ENCODE peak calls at places on chromosomes 7 and 10, in four cellular contexts. I is lung, X is uterus, M is ovary. H is an unnamed sample. For H3K4me1 and H3K36me3, the result is how much of the 10 kb centered on the place peaks cover.

GRCh38 chr7:85074016-85074415 is 112.8 kb downstream of the SEMA3D start:
- DNase-seq in I (no peak), X (no peak), M (no peak), H (no peak)

GRCh38 chr7:122597277-122597676 is 101.6 kb downstream of the RNF133 start:
- DNase-seq in I (no peak), X (no peak), M (no peak), H (no peak)

GRCh38 chr10:79379512-79380124 is 32.3 kb downstream of the PPIF start:
- DNase-seq in I (no peak), X (peak), M (no peak), H (no peak)

GRCh38 chr7:7266257-7266656 is 83.9 kb downstream of the C1GALT1 start:
- DNase-seq in I (no peak), X (no peak), M (no peak), H (no peak)

GRCh38 chr7:54960517-54960916 is 58.3 kb upstream of the EGFR start:
- DNase-seq in I (no peak), X (no peak), M (no peak), H (no peak)

GRCh38 chr7:26574476-26574875 is 282.8 kb downstream of the SNX10 start:
- DNase-seq in I (no peak), X (no peak), M (no peak), H (no peak)

GRCh38 chr10:80081801-80082750 is 3.6 kb downstream of the TMEM254 start:
- DNase-seq in I (no peak), X (no peak), M (no peak), H (no peak)

GRCh38 chr10:43573250-43574034 is 974 bp downstream of the ZNF239 start:
- DNase-seq in I (no peak), X (no peak), M (no peak), H (no peak)

GRCh38 chr7:17709599-17709998 is 230.7 kb downstream of the SNX13 start:
- DNase-seq in I (no peak), X (no peak), M (no peak), H (no peak)

GRCh38 chr7:43372656-43373355 is 210.1 kb upstream of the STK17A start:
- DNase-seq in I (no peak), X (no peak), M (no peak), H (no peak)

GRCh38 chr10:104449402-104449801 is 95.8 kb downstream of the CFAP58 start:
- DNase-seq in I (no peak), X (no peak), M (no peak), H (no peak)

GRCh38 chr10:128863823-128864405 is 603.1 kb upstream of the MGMT start:
- DNase-seq in I (peak), X (peak), M (no peak), H (no peak)

GRCh38 chr7:139871276-139871675 is 42.2 kb downstream of the TBXAS1 start:
- DNase-seq in I (no peak), X (no peak), M (no peak), H (no peak)

GRCh38 chr10:24333736-24334135 is 124.8 kb downstream of the KIAA1217 start:
- DNase-seq in I (no peak), X (no peak), M (no peak), H (no peak)

GRCh38 chr10:30701471-30702173 is 72.1 kb upstream of the LYZL2 start:
- DNase-seq in I (no peak), X (no peak), M (peak), H (no peak)

GRCh38 chr10:32054087-32054486 is 2.1 kb downstream of the KIF5B start:
- DNase-seq in I (no peak), X (no peak), M (no peak), H (no peak)

GRCh38 chr10:32050145-32050544 is 6.1 kb downstream of the KIF5B start:
- DNase-seq in I (no peak), X (no peak), M (no peak), H (no peak)

GRCh38 chr10:32048282-32048681 is 7.9 kb downstream of the KIF5B start:
- DNase-seq in I (no peak), X (no peak), M (no peak), H (no peak)

GRCh38 chr10:32049113-32049512 is 7.1 kb downstream of the KIF5B start:
- DNase-seq in I (no peak), X (no peak), M (no peak), H (no peak)
- H3K4me1 ChIP-seq in I (under half), X (under half), M (under half), H (under half)

DNA sequence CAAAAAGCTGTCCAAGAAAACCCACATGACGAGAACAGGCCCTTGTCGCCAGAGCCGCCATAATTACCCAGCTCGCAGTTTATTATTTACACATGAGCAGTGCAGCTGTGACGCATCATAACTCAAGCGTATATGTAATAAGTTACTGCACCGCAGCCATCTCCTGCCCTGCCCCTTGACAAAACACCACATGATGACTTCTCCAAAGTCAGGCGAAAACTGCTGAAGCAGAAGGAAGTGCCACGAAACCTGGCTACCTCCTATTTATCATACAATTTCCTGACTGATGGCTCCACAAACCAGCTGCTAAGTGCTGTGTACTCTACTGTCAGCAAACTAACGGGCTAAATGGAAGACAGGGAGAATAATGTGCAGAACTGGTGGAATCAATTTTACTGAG is 156.2 kb downstream of the GLI3 start:
- DNase-seq in I (no peak), X (no peak), M (no peak), H (no peak)
- H3K4me3 ChIP-seq in I (no peak), X (no peak), M (no peak), H (no peak)

DNA sequence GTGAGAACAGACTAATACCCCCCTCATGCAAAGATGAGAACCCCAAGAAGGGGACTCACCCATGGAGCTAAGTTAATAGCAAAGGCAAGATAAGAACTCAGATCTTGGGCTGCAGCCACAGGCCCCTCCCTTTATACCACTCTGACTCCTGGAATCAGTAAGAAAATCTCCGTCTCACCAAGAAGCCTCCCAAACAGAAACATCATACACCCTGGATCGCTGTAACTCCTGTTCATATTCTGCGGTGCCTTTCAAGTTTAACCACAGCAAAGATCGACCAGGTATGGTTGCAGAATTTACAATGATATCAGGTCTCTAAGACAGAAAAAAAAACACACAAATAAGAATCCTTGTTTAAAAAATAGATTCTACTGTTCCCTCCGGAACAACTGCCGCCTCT is 47.1 kb downstream of the SFMBT2 start:
- DNase-seq in I (no peak), X (no peak), M (no peak), H (no peak)
- H3K36me3 ChIP-seq in I (under half), X (under half), M (under half), H (under half)

GRCh38 chr10:72315611-72316385 is 38.9 kb downstream of the DNAJB12 start:
- DNase-seq in I (peak), X (peak), M (peak), H (peak)
- H3K4me1 ChIP-seq in I (under half), X (under half), M (under half), H (under half)

DNA sequence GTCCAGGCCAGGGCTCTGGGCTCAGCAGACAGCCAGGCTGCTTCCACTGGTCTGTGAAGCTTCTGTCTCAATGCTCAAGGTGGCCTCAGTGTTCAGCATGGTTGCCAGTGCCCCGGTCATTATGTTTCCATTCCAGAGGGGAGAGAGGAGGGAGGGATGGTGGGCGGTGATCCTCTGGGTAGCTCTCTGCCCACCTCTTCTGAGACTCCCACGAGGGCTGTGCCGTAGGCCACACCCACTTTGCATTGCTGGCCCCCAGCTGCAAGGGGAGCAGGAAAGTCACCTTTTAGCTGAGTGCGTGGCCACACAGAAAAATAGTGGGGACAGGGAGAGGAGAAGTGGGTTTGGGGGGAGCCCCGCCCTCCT is 42.5 kb downstream of the FOXK1 start:
- DNase-seq in I (no peak), X (peak), M (no peak), H (no peak)
- H3K4me3 ChIP-seq in I (peak), X (peak), M (peak), H (peak)

GRCh38 chr10:48978318-48978717 is 38.7 kb upstream of the LRRC18 start:
- DNase-seq in I (no peak), X (no peak), M (no peak), H (peak)

GRCh38 chr10:48973065-48973464 is 33.4 kb upstream of the LRRC18 start:
- DNase-seq in I (no peak), X (no peak), M (no peak), H (peak)

GRCh38 chr10:48974757-48975156 is 35.1 kb upstream of the LRRC18 start:
- DNase-seq in I (no peak), X (no peak), M (no peak), H (no peak)

GRCh38 chr10:48981310-48981907 is 41.8 kb upstream of the LRRC18 start:
- DNase-seq in I (peak), X (peak), M (peak), H (peak)

DNA sequence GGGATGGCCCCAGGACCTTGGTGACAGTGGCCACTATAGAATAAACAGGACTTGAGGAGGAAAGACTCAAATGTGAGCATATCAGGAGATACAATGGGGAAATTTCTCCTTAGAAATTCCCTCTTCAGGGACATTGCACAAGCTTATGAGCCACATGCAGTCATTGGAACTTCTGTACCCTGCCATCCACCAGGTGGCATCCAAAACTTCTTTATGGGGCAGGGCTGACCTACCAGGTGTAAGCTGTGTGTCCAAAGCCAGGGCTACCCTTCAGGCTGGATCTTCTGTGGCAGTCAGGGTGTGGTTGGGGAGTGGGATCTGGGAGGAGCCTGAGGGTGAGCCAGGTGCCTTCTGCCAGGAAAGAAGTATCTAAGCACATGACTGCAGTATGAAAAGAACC is 36.6 kb upstream of the LRRC18 start:
- DNase-seq in I (peak), X (no peak), M (peak), H (peak)
- H3K36me3 ChIP-seq in I (under half), X (under half), M (under half), H (under half)

DNA sequence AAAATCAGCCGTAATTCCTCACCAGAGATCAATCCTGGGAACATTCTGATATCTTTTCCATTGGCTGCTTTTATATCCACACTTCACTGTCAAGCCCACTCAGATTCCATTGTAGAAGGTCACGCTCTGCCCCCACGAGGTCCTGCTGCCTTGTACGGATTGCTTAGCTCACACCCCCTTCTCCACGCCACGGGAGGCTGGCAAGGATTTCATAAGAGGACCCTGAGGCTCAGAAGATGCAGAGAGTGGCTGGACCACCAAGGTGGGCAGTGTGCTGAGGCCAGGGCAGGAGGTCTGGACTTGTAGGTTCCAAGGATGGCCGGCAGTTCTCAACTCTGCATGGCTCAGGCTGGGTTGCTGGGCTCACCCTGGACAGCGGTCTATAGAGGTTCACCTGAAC is 149.7 kb downstream of the RNF216 start:
- DNase-seq in I (no peak), X (no peak), M (no peak), H (no peak)
- H3K4me1 ChIP-seq in I (under half), X (under half), M (under half), H (half or more)

GRCh38 chr10:12351447-12351846 is 2.1 kb downstream of the CAMK1D start:
- DNase-seq in I (no peak), X (no peak), M (no peak), H (no peak)
- H3K4me3 ChIP-seq in I (no peak), X (no peak), M (no peak), H (no peak)

GRCh38 chr7:151477867-151478266 is 37.9 kb upstream of the CRYGN start:
- DNase-seq in I (no peak), X (no peak), M (no peak), H (no peak)
- H3K36me3 ChIP-seq in I (under half), X (under half), M (under half), H (under half)